ENCODE peak calls at places on chromosomes 11 and 22, in eight cellular contexts. L, P, N, G, D, B, J and F are unnamed samples.
A peak's percentile ranks its signal among the peaks of the same experiment; 100 is the strongest.

GRCh38 chr22:40535642-40536041 is 100.9 kb downstream of the MRTFA start:
- DNase-seq in L (no peak), P (no peak), N (no peak), G (peak; percentile 44), D (no peak), B (no peak), J (no peak), F (no peak)

GRCh38 chr11:28529540-28530410 is 421.6 kb downstream of the METTL15 start:
- DNase-seq in L (no peak), P (no peak), N (no peak), G (peak; percentile 40), D (no peak), B (no peak), J (no peak), F (no peak)

GRCh38 chr11:102171101-102171500 is 60.9 kb downstream of the YAP1 start:
- DNase-seq in L (no peak), P (no peak), N (no peak), G (no peak), D (no peak), B (no peak), J (no peak), F (no peak)

GRCh38 chr22:39545310-39546063 is 12.9 kb upstream of the RPS19BP1 start:
- DNase-seq in L (peak; percentile 47), P (no peak), N (peak; percentile 83), G (no peak), D (no peak), B (no peak), J (peak; percentile 30), F (peak; percentile 68)

GRCh38 chr11:96045622-96046456 is 121.9 kb upstream of the MTMR2 start:
- DNase-seq in L (no peak), P (no peak), N (no peak), G (no peak), D (peak; percentile 25), B (peak; percentile 21), J (no peak), F (no peak)

GRCh38 chr22:17777005-17777716 is 2.9 kb upstream of the BID start:
- DNase-seq in L (peak; percentile 58), P (no peak), N (peak; percentile 80), G (no peak), D (peak; percentile 72), B (no peak), J (peak; percentile 51), F (peak; percentile 82)

GRCh38 chr11:102685311-102685710 is 20.3 kb downstream of the MMP27 start:
- DNase-seq in L (no peak), P (no peak), N (no peak), G (no peak), D (no peak), B (no peak), J (no peak), F (no peak)

GRCh38 chr11:69353696-69354544 is 60.0 kb downstream of the MYEOV start:
- DNase-seq in L (peak; percentile 6), P (no peak), N (peak; percentile 31), G (no peak), D (peak; percentile 17), B (no peak), J (no peak), F (no peak)

GRCh38 chr22:16954060-16954403 is 54.0 kb downstream of the GAB4 start:
- DNase-seq in L (no peak), P (no peak), N (no peak), G (no peak), D (no peak), B (no peak), J (no peak), F (no peak)

GRCh38 chr11:1228183-1228821 is 5.4 kb downstream of the MUC5B start:
- DNase-seq in L (peak; percentile 11), P (peak; percentile 59), N (no peak), G (no peak), D (no peak), B (no peak), J (no peak), F (no peak)

GRCh38 chr11:135002236-135002635 is 590.2 kb upstream of the B3GAT1 start:
- DNase-seq in L (no peak), P (no peak), N (no peak), G (no peak), D (no peak), B (no peak), J (no peak), F (no peak)

GRCh38 chr22:38923463-38924196 is 33.8 kb upstream of the APOBEC3A start:
- DNase-seq in L (peak; percentile 77), P (peak; percentile 81), N (no peak), G (peak; percentile 93), D (peak; percentile 84), B (peak; percentile 63), J (no peak), F (no peak)

GRCh38 chr11:123239371-123240150 is 44.5 kb upstream of the CLMP start:
- DNase-seq in L (no peak), P (no peak), N (no peak), G (no peak), D (no peak), B (no peak), J (no peak), F (no peak)

GRCh38 chr11:74966651-74967050 is 17.6 kb downstream of the SPCS2 start:
- DNase-seq in L (no peak), P (no peak), N (no peak), G (no peak), D (no peak), B (no peak), J (no peak), F (no peak)

GRCh38 chr11:130488187-130489026 is 40.0 kb downstream of the ADAMTS15 start:
- DNase-seq in L (no peak), P (no peak), N (no peak), G (no peak), D (no peak), B (no peak), J (no peak), F (no peak)

GRCh38 chr11:112655386-112655785 is 305.8 kb upstream of the NCAM1 start:
- DNase-seq in L (peak; percentile 32), P (no peak), N (no peak), G (no peak), D (peak; percentile 29), B (peak; percentile 87), J (no peak), F (no peak)

GRCh38 chr11:91115116-91115515 is 892.3 kb upstream of the CHORDC1 start:
- DNase-seq in L (no peak), P (no peak), N (no peak), G (no peak), D (no peak), B (no peak), J (no peak), F (no peak)

GRCh38 chr11:17921620-17922473 is 91.0 kb downstream of the SERGEF start:
- DNase-seq in L (no peak), P (no peak), N (no peak), G (no peak), D (peak; percentile 25), B (no peak), J (no peak), F (no peak)

GRCh38 chr11:75673977-75674582 is 5.2 kb upstream of the MAP6 start:
- DNase-seq in L (no peak), P (no peak), N (no peak), G (peak; percentile 79), D (no peak), B (no peak), J (no peak), F (no peak)

GRCh38 chr11:110295086-110295485 is 1.3 kb downstream of the RDX start:
- DNase-seq in L (no peak), P (no peak), N (no peak), G (no peak), D (no peak), B (no peak), J (no peak), F (no peak)

GRCh38 chr22:42752230-42752746 is 31.6 kb upstream of the A4GALT start:
- DNase-seq in L (no peak), P (no peak), N (no peak), G (peak; percentile 51), D (no peak), B (no peak), J (no peak), F (no peak)

GRCh38 chr11:96486890-96487633 is 97.2 kb downstream of the JRKL start:
- DNase-seq in L (peak; percentile 59), P (no peak), N (no peak), G (peak; percentile 49), D (peak; percentile 71), B (no peak), J (no peak), F (no peak)

GRCh38 chr11:18106688-18107087 is 806 bp upstream of the SAAL1 start:
- DNase-seq in L (no peak), P (no peak), N (no peak), G (no peak), D (no peak), B (no peak), J (no peak), F (no peak)

GRCh38 chr22:29727248-29727551 is 7.4 kb downstream of the CABP7 start:
- DNase-seq in L (peak; percentile 21), P (no peak), N (no peak), G (peak; percentile 33), D (peak; percentile 35), B (peak; percentile 37), J (no peak), F (no peak)

GRCh38 chr11:126072821-126073594 is 10.3 kb upstream of the CDON start:
- DNase-seq in L (no peak), P (no peak), N (no peak), G (no peak), D (no peak), B (no peak), J (no peak), F (no peak)

GRCh38 chr22:19654338-19654922 is 59.9 kb upstream of the SEPTIN5 start:
- DNase-seq in L (no peak), P (no peak), N (no peak), G (no peak), D (no peak), B (no peak), J (no peak), F (no peak)
- H3K4me3 ChIP-seq in L (no peak overlapping the region), P (no peak overlapping the region), N (no peak overlapping the region), G (no peak overlapping the region), D (no peak overlapping the region), B (no peak overlapping the region), J (no peak overlapping the region), F (no peak overlapping the region)

GRCh38 chr11:127919206-127920000 is 668.0 kb downstream of the ETS1 start:
- DNase-seq in L (no peak), P (no peak), N (no peak), G (no peak), D (no peak), B (no peak), J (no peak), F (no peak)
- H3K9me3 ChIP-seq in L (peaks cover 5% of the 10 kb centered on the region), P (peaks cover 12% of the 10 kb centered on the region), N (no peaks in the 10 kb centered on the region), G (no peaks in the 10 kb centered on the region), D (peaks cover 19% of the 10 kb centered on the region), B (peaks cover 47% of the 10 kb centered on the region), J (no peaks in the 10 kb centered on the region), F (no peaks in the 10 kb centered on the region)

DNA sequence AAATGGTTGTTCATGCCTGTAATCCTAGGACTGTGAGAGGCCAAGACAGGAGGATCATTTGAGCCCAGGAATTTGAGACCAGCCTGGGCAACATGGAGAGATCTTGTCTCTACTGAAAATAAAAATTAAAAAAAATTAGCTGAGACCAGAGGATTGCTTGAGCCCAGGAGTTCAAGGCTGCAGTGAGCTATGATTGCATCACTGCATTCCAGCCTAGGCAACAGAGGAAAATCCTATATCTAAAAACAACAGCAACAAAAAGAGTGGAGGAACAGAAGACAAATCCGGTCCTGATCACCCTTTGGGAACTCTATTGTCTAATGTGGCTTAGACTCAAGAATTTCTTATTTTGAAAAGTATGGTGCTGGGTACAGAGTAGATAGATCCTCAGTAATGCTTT is 17.3 kb downstream of the BARX2 start:
- DNase-seq in L (no peak), P (no peak), N (no peak), G (no peak), D (no peak), B (no peak), J (no peak), F (no peak)
- H3K4me1 ChIP-seq in L (peaks cover 6% of the 10 kb centered on the region), P (peaks cover 6% of the 10 kb centered on the region), N (no peaks in the 10 kb centered on the region), G (no peaks in the 10 kb centered on the region), D (no peaks in the 10 kb centered on the region), B (no peaks in the 10 kb centered on the region), J (no peaks in the 10 kb centered on the region), F (no peaks in the 10 kb centered on the region)

GRCh38 chr22:49599691-49600451 is 227.8 kb downstream of the BRD1 start:
- DNase-seq in L (no peak), P (no peak), N (no peak), G (no peak), D (no peak), B (no peak), J (no peak), F (no peak)
- H3K4me3 ChIP-seq in L (no peak overlapping the region), P (no peak overlapping the region), N (no peak overlapping the region), G (no peak overlapping the region), D (no peak overlapping the region), B (no peak overlapping the region), J (no peak overlapping the region), F (no peak overlapping the region)